ENCODE peak calls at places on chromosome 19, in nine cellular contexts. V is CD8-positive, alpha-beta memory T cell; H is foreskin fibroblast; X is RWPE1; C is NCI-H1092; K is putamen; M is AG09319; D is body of pancreas; W is lower leg skin. L is an unnamed sample.

GRCh38 chr19:15913384-15913783 is 15.5 kb upstream of the CYP4F2 start:
- DNase-seq in V (no peak), H (no peak), X (no peak), C (no peak), K (no peak), M (no peak), D (no peak), W (no peak), L (no peak)

GRCh38 chr19:16064209-16064889 is 11.9 kb upstream of the TPM4 start:
- DNase-seq in V (peak), H (no peak), X (no peak), C (no peak), K (no peak), M (no peak), D (no peak), W (no peak), L (no peak)

GRCh38 chr19:12639901-12640613 is 26.5 kb downstream of the MAN2B1 start:
- DNase-seq in V (peak), H (peak), X (peak), C (peak), K (peak), M (peak), D (peak), W (peak), L (peak)

GRCh38 chr19:6572217-6572616 is 18.7 kb downstream of the CD70 start:
- DNase-seq in V (no peak), H (no peak), X (no peak), C (no peak), K (peak), M (no peak), D (no peak), W (peak), L (no peak)

GRCh38 chr19:36244066-36244465 is 29.2 kb downstream of the ZNF146 start:
- DNase-seq in V (no peak), H (no peak), X (no peak), C (no peak), K (no peak), M (no peak), D (no peak), W (no peak), L (no peak)

GRCh38 chr19:7977723-7978040 is 27.8 kb downstream of the ELAVL1 start:
- DNase-seq in V (no peak), H (no peak), X (no peak), C (no peak), K (no peak), M (no peak), D (no peak), W (no peak), L (no peak)

GRCh38 chr19:18107235-18108083 is 9.9 kb downstream of the MAST3 start:
- DNase-seq in V (no peak), H (no peak), X (no peak), C (no peak), K (no peak), M (no peak), D (no peak), W (no peak), L (no peak)

GRCh38 chr19:48123907-48124675 is 13.5 kb upstream of the PLA2G4C start:
- DNase-seq in V (no peak), H (peak), X (peak), C (no peak), K (peak), M (peak), D (no peak), W (no peak), L (peak)

GRCh38 chr19:55256562-55257460 is 2.0 kb downstream of the PPP6R1 start:
- DNase-seq in V (no peak), H (peak), X (no peak), C (no peak), K (no peak), M (no peak), D (no peak), W (no peak), L (no peak)

GRCh38 chr19:10936661-10937084 is 8.1 kb downstream of the TIMM29 start:
- DNase-seq in V (no peak), H (peak), X (peak), C (peak), K (no peak), M (peak), D (peak), W (no peak), L (peak)

GRCh38 chr19:313169-313987 is 22.2 kb upstream of the PLPP2 start:
- DNase-seq in V (no peak), H (no peak), X (no peak), C (no peak), K (no peak), M (no peak), D (no peak), W (no peak), L (no peak)

GRCh38 chr19:38317104-38317612 is 1.4 kb upstream of the YIF1B start:
- DNase-seq in V (no peak), H (no peak), X (no peak), C (no peak), K (no peak), M (no peak), D (no peak), W (no peak), L (no peak)

GRCh38 chr19:1104452-1105216 is 840 bp downstream of the GPX4 start:
- DNase-seq in V (peak), H (peak), X (peak), C (peak), K (peak), M (no peak), D (peak), W (no peak), L (no peak)

GRCh38 chr19:45097776-45098520 is 5.0 kb downstream of the PPP1R37 start:
- DNase-seq in V (no peak), H (peak), X (peak), C (no peak), K (peak), M (peak), D (peak), W (peak), L (no peak)

GRCh38 chr19:952680-953500 is 27.1 kb downstream of the ARID3A start:
- DNase-seq in V (no peak), H (no peak), X (peak), C (no peak), K (no peak), M (no peak), D (peak), W (no peak), L (no peak)

GRCh38 chr19:52010674-52011073 is 2.7 kb upstream of the ZNF615 start:
- DNase-seq in V (no peak), H (no peak), X (no peak), C (no peak), K (no peak), M (no peak), D (no peak), W (no peak), L (no peak)

GRCh38 chr19:18774782-18775444 is 16.2 kb downstream of the COMP start:
- DNase-seq in V (no peak), H (no peak), X (no peak), C (no peak), K (no peak), M (no peak), D (no peak), W (no peak), L (no peak)

GRCh38 chr19:10007811-10008211 is 2.5 kb downstream of the COL5A3 start:
- DNase-seq in V (no peak), H (peak), X (no peak), C (no peak), K (no peak), M (no peak), D (peak), W (no peak), L (no peak)